ENCODE peak calls at places on chromosomes 7 and 10, in six cellular contexts. One of them, this sample, is unnamed.

GRCh38 chr10:48465860-48466521 is 138.9 kb downstream of the ARHGAP22 start:
- DNase-seq in stimulated activated CD8-positive, alpha-beta memory T cell treated with anti-CD3 and anti-CD28 coated beads, Interleukin-7, amount 100 ng/mL, for 1 hour: no peak
- DNase-seq in SHP77: no peak
- DNase-seq in Right ventricle myocardium superior: no peak
- DNase-seq in ELR: no peak
- DNase-seq in fibroblast of gingiva: no peak
- DNase-seq in this sample: no peak

GRCh38 chr7:154646126-154647013 is 356.6 kb downstream of the PAXIP1 start:
- DNase-seq in stimulated activated CD8-positive, alpha-beta memory T cell treated with anti-CD3 and anti-CD28 coated beads, Interleukin-7, amount 100 ng/mL, for 1 hour: no peak
- DNase-seq in SHP77: no peak
- DNase-seq in Right ventricle myocardium superior: no peak
- DNase-seq in ELR: no peak
- DNase-seq in fibroblast of gingiva: no peak
- DNase-seq in this sample: no peak

GRCh38 chr7:35749548-35749947 is 51.3 kb upstream of the SEPTIN7 start:
- DNase-seq in stimulated activated CD8-positive, alpha-beta memory T cell treated with anti-CD3 and anti-CD28 coated beads, Interleukin-7, amount 100 ng/mL, for 1 hour: no peak
- DNase-seq in SHP77: no peak
- DNase-seq in Right ventricle myocardium superior: peak
- DNase-seq in ELR: no peak
- DNase-seq in fibroblast of gingiva: no peak
- DNase-seq in this sample: no peak

GRCh38 chr7:138524259-138524658 is 64.2 kb downstream of the TRIM24 start:
- DNase-seq in stimulated activated CD8-positive, alpha-beta memory T cell treated with anti-CD3 and anti-CD28 coated beads, Interleukin-7, amount 100 ng/mL, for 1 hour: no peak
- DNase-seq in SHP77: no peak
- DNase-seq in Right ventricle myocardium superior: no peak
- DNase-seq in ELR: no peak
- DNase-seq in fibroblast of gingiva: no peak
- DNase-seq in this sample: no peak

GRCh38 chr10:47189802-47190201 is 110.2 kb upstream of the GDF10 start:
- DNase-seq in stimulated activated CD8-positive, alpha-beta memory T cell treated with anti-CD3 and anti-CD28 coated beads, Interleukin-7, amount 100 ng/mL, for 1 hour: no peak
- DNase-seq in SHP77: no peak
- DNase-seq in Right ventricle myocardium superior: no peak
- DNase-seq in ELR: no peak
- DNase-seq in fibroblast of gingiva: no peak
- DNase-seq in this sample: no peak

GRCh38 chr10:62109532-62110293 is 158.9 kb downstream of the RTKN2 start:
- DNase-seq in stimulated activated CD8-positive, alpha-beta memory T cell treated with anti-CD3 and anti-CD28 coated beads, Interleukin-7, amount 100 ng/mL, for 1 hour: no peak
- DNase-seq in SHP77: no peak
- DNase-seq in Right ventricle myocardium superior: no peak
- DNase-seq in ELR: no peak
- DNase-seq in fibroblast of gingiva: no peak
- DNase-seq in this sample: no peak

GRCh38 chr7:154863766-154864530 is 139.0 kb downstream of the PAXIP1 start:
- DNase-seq in stimulated activated CD8-positive, alpha-beta memory T cell treated with anti-CD3 and anti-CD28 coated beads, Interleukin-7, amount 100 ng/mL, for 1 hour: no peak
- DNase-seq in SHP77: no peak
- DNase-seq in Right ventricle myocardium superior: no peak
- DNase-seq in ELR: no peak
- DNase-seq in fibroblast of gingiva: no peak
- DNase-seq in this sample: no peak

GRCh38 chr7:26093023-26093422 is 59.0 kb upstream of the NFE2L3 start:
- DNase-seq in stimulated activated CD8-positive, alpha-beta memory T cell treated with anti-CD3 and anti-CD28 coated beads, Interleukin-7, amount 100 ng/mL, for 1 hour: no peak
- DNase-seq in SHP77: no peak
- DNase-seq in Right ventricle myocardium superior: no peak
- DNase-seq in ELR: no peak
- DNase-seq in fibroblast of gingiva: no peak
- DNase-seq in this sample: no peak

GRCh38 chr10:120978589-120979252 is 127.6 kb downstream of the WDR11 start:
- DNase-seq in stimulated activated CD8-positive, alpha-beta memory T cell treated with anti-CD3 and anti-CD28 coated beads, Interleukin-7, amount 100 ng/mL, for 1 hour: no peak
- DNase-seq in SHP77: no peak
- DNase-seq in Right ventricle myocardium superior: no peak
- DNase-seq in ELR: no peak
- DNase-seq in fibroblast of gingiva: no peak
- DNase-seq in this sample: no peak

GRCh38 chr7:41875513-41875912 is 172.6 kb upstream of the INHBA start:
- DNase-seq in stimulated activated CD8-positive, alpha-beta memory T cell treated with anti-CD3 and anti-CD28 coated beads, Interleukin-7, amount 100 ng/mL, for 1 hour: no peak
- DNase-seq in SHP77: no peak
- DNase-seq in Right ventricle myocardium superior: no peak
- DNase-seq in ELR: no peak
- DNase-seq in fibroblast of gingiva: no peak
- DNase-seq in this sample: no peak

GRCh38 chr7:84162584-84162983 is 32.0 kb downstream of the SEMA3A start:
- DNase-seq in stimulated activated CD8-positive, alpha-beta memory T cell treated with anti-CD3 and anti-CD28 coated beads, Interleukin-7, amount 100 ng/mL, for 1 hour: no peak
- DNase-seq in SHP77: no peak
- DNase-seq in Right ventricle myocardium superior: no peak
- DNase-seq in ELR: no peak
- DNase-seq in fibroblast of gingiva: peak
- DNase-seq in this sample: no peak

GRCh38 chr10:63465293-63466167 is at the start of gene JMJD1C:
- DNase-seq in stimulated activated CD8-positive, alpha-beta memory T cell treated with anti-CD3 and anti-CD28 coated beads, Interleukin-7, amount 100 ng/mL, for 1 hour: no peak
- DNase-seq in SHP77: peak
- DNase-seq in Right ventricle myocardium superior: peak
- DNase-seq in ELR: peak
- DNase-seq in fibroblast of gingiva: peak
- DNase-seq in this sample: peak

GRCh38 chr10:42830237-42830636 is 47.6 kb downstream of the BMS1 start:
- DNase-seq in stimulated activated CD8-positive, alpha-beta memory T cell treated with anti-CD3 and anti-CD28 coated beads, Interleukin-7, amount 100 ng/mL, for 1 hour: no peak
- DNase-seq in SHP77: no peak
- DNase-seq in Right ventricle myocardium superior: no peak
- DNase-seq in ELR: no peak
- DNase-seq in fibroblast of gingiva: no peak
- DNase-seq in this sample: no peak

GRCh38 chr10:6204063-6204340 is 1.3 kb downstream of the PFKFB3 start:
- DNase-seq in stimulated activated CD8-positive, alpha-beta memory T cell treated with anti-CD3 and anti-CD28 coated beads, Interleukin-7, amount 100 ng/mL, for 1 hour: peak
- DNase-seq in SHP77: no peak
- DNase-seq in Right ventricle myocardium superior: peak
- DNase-seq in ELR: peak
- DNase-seq in fibroblast of gingiva: no peak
- DNase-seq in this sample: no peak

GRCh38 chr7:35516498-35516897 is 178.4 kb downstream of the HERPUD2 start:
- DNase-seq in stimulated activated CD8-positive, alpha-beta memory T cell treated with anti-CD3 and anti-CD28 coated beads, Interleukin-7, amount 100 ng/mL, for 1 hour: no peak
- DNase-seq in SHP77: no peak
- DNase-seq in Right ventricle myocardium superior: no peak
- DNase-seq in ELR: no peak
- DNase-seq in fibroblast of gingiva: no peak
- DNase-seq in this sample: no peak

GRCh38 chr7:128939861-128940410 is 2.2 kb downstream of the IRF5 start:
- DNase-seq in stimulated activated CD8-positive, alpha-beta memory T cell treated with anti-CD3 and anti-CD28 coated beads, Interleukin-7, amount 100 ng/mL, for 1 hour: no peak
- DNase-seq in SHP77: no peak
- DNase-seq in Right ventricle myocardium superior: no peak
- DNase-seq in ELR: no peak
- DNase-seq in fibroblast of gingiva: no peak
- DNase-seq in this sample: no peak

GRCh38 chr10:45382591-45382990 is 8.6 kb downstream of the ALOX5 start:
- DNase-seq in stimulated activated CD8-positive, alpha-beta memory T cell treated with anti-CD3 and anti-CD28 coated beads, Interleukin-7, amount 100 ng/mL, for 1 hour: no peak
- DNase-seq in SHP77: no peak
- DNase-seq in Right ventricle myocardium superior: no peak
- DNase-seq in ELR: no peak
- DNase-seq in fibroblast of gingiva: no peak
- DNase-seq in this sample: no peak

This sample was measured in tibial artery.